ENCODE peak calls at places on chromosomes 13 and 19, in eight cellular contexts. W is Peyer's patch; Q is B cell; S is RPMI8226; V is psoas muscle; P is effector memory CD4-positive, alpha-beta T cell; G is stimulated activated CD4-positive, alpha-beta T cell treated with anti-CD3 and anti-CD28 coated beads, Interleukin-4, amount 100 ng/mL, for 4 hours; O is memory B cell. R is an unnamed sample.

GRCh38 chr19:45591004-45591637 is 6.5 kb upstream of the OPA3 start:
- DNase-seq in O (no peak), W (peak), S (peak), V (peak), G (peak), P (no peak), Q (peak), R (no peak)

GRCh38 chr13:23848019-23848418 is 41.2 kb downstream of the MIPEP start:
- DNase-seq in W (no peak), Q (no peak), S (no peak), P (no peak), V (no peak), G (no peak), O (no peak), R (no peak)

GRCh38 chr13:73300718-73301425 is 242.1 kb downstream of the KLF5 start:
- DNase-seq in O (no peak), S (no peak), V (no peak), Q (no peak), G (no peak), P (no peak), W (no peak), R (no peak)

GRCh38 chr13:29937836-29938235 is 87.4 kb upstream of the UBL3 start:
- DNase-seq in V (no peak), P (peak), G (no peak), W (no peak), O (no peak), Q (no peak), S (peak), R (no peak)

GRCh38 chr19:12969292-12969988 is at the start of gene DAND5:
- DNase-seq in P (no peak), W (no peak), Q (no peak), G (no peak), V (no peak), S (peak), O (no peak), R (no peak)

GRCh38 chr13:40137400-40137799 is 481.9 kb downstream of the COG6 start:
- DNase-seq in Q (no peak), W (no peak), S (no peak), G (no peak), O (no peak), P (no peak), V (no peak), R (no peak)

GRCh38 chr19:50567052-50567841 is 988 bp downstream of the LRRC4B start:
- DNase-seq in Q (no peak), V (no peak), S (no peak), W (no peak), G (no peak), P (no peak), O (no peak), R (no peak)

GRCh38 chr13:99321709-99322108 is 14.5 kb upstream of the GPR183 start:
- DNase-seq in W (no peak), O (no peak), G (no peak), P (no peak), V (no peak), S (no peak), Q (no peak), R (no peak)

GRCh38 chr13:101398191-101398590 is 18.1 kb downstream of the NALCN start:
- DNase-seq in O (no peak), P (no peak), S (no peak), W (no peak), G (no peak), Q (no peak), V (no peak), R (no peak)

GRCh38 chr19:3750211-3750610 is 11.3 kb downstream of the APBA3 start:
- DNase-seq in W (no peak), P (no peak), G (no peak), Q (no peak), V (no peak), O (no peak), S (no peak), R (no peak)

GRCh38 chr19:51702103-51702753 is 9.1 kb downstream of the SPACA6 start:
- DNase-seq in W (peak), S (peak), P (peak), O (peak), Q (peak), V (peak), G (peak), R (no peak)

GRCh38 chr19:1251233-1251502 is 2.8 kb downstream of the MIDN start:
- DNase-seq in V (peak), P (no peak), S (no peak), Q (no peak), G (no peak), O (no peak), W (no peak), R (no peak)

GRCh38 chr19:15318241-15318691 is 14.1 kb downstream of the BRD4 start:
- DNase-seq in P (no peak), O (peak), V (no peak), Q (peak), W (peak), S (no peak), G (no peak), R (no peak)

GRCh38 chr19:3556978-3557460 is 367 bp downstream of the MFSD12 start:
- DNase-seq in P (peak), Q (peak), O (peak), S (peak), V (peak), G (peak), W (peak), R (no peak)

GRCh38 chr19:19524053-19524452 is 4.7 kb upstream of the YJEFN3 start:
- DNase-seq in G (no peak), Q (no peak), V (no peak), P (no peak), S (no peak), O (no peak), W (no peak), R (no peak)

GRCh38 chr13:36302289-36302688 is 4.7 kb upstream of the CCDC169 start:
- DNase-seq in Q (no peak), V (no peak), G (no peak), W (no peak), P (no peak), O (no peak), S (no peak), R (no peak)

GRCh38 chr19:47437500-47437899 is 18.2 kb upstream of the MEIS3 start:
- DNase-seq in O (no peak), P (no peak), G (no peak), V (no peak), W (no peak), S (no peak), Q (no peak), R (no peak)

GRCh38 chr19:49140951-49141350 is 14.2 kb downstream of the HRC start:
- DNase-seq in W (no peak), G (no peak), P (no peak), V (no peak), S (no peak), O (no peak), Q (no peak), R (no peak)

GRCh38 chr13:52646967-52647366 is 4.7 kb downstream of the HNRNPA1L2 start:
- DNase-seq in Q (no peak), V (no peak), O (no peak), G (no peak), W (no peak), P (no peak), S (no peak), R (no peak)

GRCh38 chr19:54928299-54928698 is 19.0 kb downstream of the NLRP7 start:
- DNase-seq in P (no peak), S (no peak), V (no peak), W (no peak), Q (no peak), G (no peak), O (no peak), R (peak)

GRCh38 chr19:43780706-43781525 is at the start of gene KCNN4:
- DNase-seq in P (peak), Q (peak), W (peak), O (peak), G (peak), S (peak), V (no peak), R (no peak)

GRCh38 chr13:45280751-45281634 is 60.0 kb downstream of the TPT1 start:
- DNase-seq in S (peak), P (no peak), V (peak), G (peak), W (peak), O (peak), Q (peak), R (peak)

GRCh38 chr13:52454459-52454824 is 836 bp upstream of the CKAP2 start:
- DNase-seq in S (peak), Q (peak), V (no peak), O (peak), G (no peak), P (peak), W (peak), R (no peak)

GRCh38 chr19:40576181-40576584 is 490 bp upstream of the SHKBP1 start:
- DNase-seq in S (peak), O (no peak), P (peak), Q (no peak), G (no peak), V (peak), W (no peak), R (no peak)

GRCh38 chr13:82298110-82298509 is 1584.2 kb downstream of the SLITRK1 start:
- DNase-seq in V (no peak), P (no peak), O (no peak), Q (no peak), G (no peak), W (no peak), S (no peak), R (no peak)

GRCh38 chr13:113916330-113916815 is 52.5 kb upstream of the GAS6 start:
- DNase-seq in V (no peak), P (no peak), Q (no peak), W (no peak), G (no peak), S (no peak), O (no peak), R (no peak)